ENCODE peak calls at places on chromosomes 2 and 18, in six cellular contexts. J is left lung, E is HL-60, X is K562, O is lower lobe of right lung, T is OCI-LY7. A is an unnamed sample.

GRCh38 chr2:217707116-217707742 is 295.6 kb downstream of the TNS1 start:
- DNase-seq in E (no peak), X (no peak), T (no peak), J (no peak), O (no peak), A (no peak)

GRCh38 chr2:226524381-226524843 is 275.2 kb downstream of the IRS1 start:
- DNase-seq in X (no peak), O (no peak), J (no peak), E (no peak), T (no peak), A (no peak)

GRCh38 chr2:236665572-236666118 is 96.0 kb downstream of the ACKR3 start:
- DNase-seq in J (no peak), X (no peak), O (no peak), T (no peak), E (no peak), A (no peak)

GRCh38 chr2:241412144-241412543 is 56.1 kb downstream of the FARP2 start:
- DNase-seq in J (no peak), E (no peak), T (no peak), O (no peak), X (peak), A (no peak)

GRCh38 chr2:222398446-222398885 is 25.9 kb upstream of the SGPP2 start:
- DNase-seq in O (no peak), E (no peak), J (no peak), X (no peak), T (no peak), A (no peak)

GRCh38 chr2:169709970-169710369 is 15.7 kb downstream of the PHOSPHO2 start:
- DNase-seq in X (no peak), O (peak), J (no peak), E (no peak), T (no peak), A (no peak)

GRCh38 chr2:95271381-95271971 is 2.8 kb upstream of the PROM2 start:
- DNase-seq in E (no peak), J (peak), O (peak), X (no peak), T (no peak), A (no peak)

GRCh38 chr2:199977984-199978415 is 22.6 kb downstream of the MAIP1 start:
- DNase-seq in J (no peak), T (no peak), E (no peak), X (no peak), O (no peak), A (no peak)

GRCh38 chr18:63789327-63789726 is 14.1 kb downstream of the SERPINB7 start:
- DNase-seq in E (no peak), T (no peak), J (no peak), O (no peak), X (no peak), A (no peak)

GRCh38 chr2:149188291-149188690 is 142.1 kb upstream of the LYPD6 start:
- DNase-seq in J (no peak), O (no peak), X (no peak), E (no peak), T (no peak), A (no peak)

GRCh38 chr2:222423632-222424280 is 587 bp upstream of the SGPP2 start:
- DNase-seq in X (no peak), E (no peak), J (peak), O (peak), T (no peak), A (no peak)

GRCh38 chr18:31659574-31660149 is 24.7 kb downstream of the B4GALT6 start:
- DNase-seq in E (no peak), O (no peak), J (no peak), T (no peak), X (no peak), A (no peak)

GRCh38 chr2:238818576-238818975 is 29.3 kb upstream of the TWIST2 start:
- DNase-seq in E (no peak), J (no peak), T (no peak), O (no peak), X (no peak), A (no peak)

GRCh38 chr18:34655131-34655530 is 55.0 kb upstream of the DTNA start:
- DNase-seq in J (no peak), O (no peak), T (no peak), X (no peak), E (no peak), A (no peak)

GRCh38 chr2:118584380-118584779 is 263.1 kb downstream of the EN1 start:
- DNase-seq in E (no peak), T (no peak), X (no peak), J (no peak), O (no peak), A (no peak)

GRCh38 chr2:96835830-96836229 is 8.0 kb downstream of the ANKRD23 start:
- DNase-seq in E (no peak), O (no peak), X (no peak), J (no peak), T (no peak), A (no peak)

GRCh38 chr2:127580167-127581049 is 44.9 kb downstream of the MYO7B start:
- DNase-seq in E (peak), T (no peak), O (no peak), J (no peak), X (no peak), A (no peak)

GRCh38 chr18:78898066-78898465 is 81.6 kb upstream of the SALL3 start:
- DNase-seq in O (no peak), T (no peak), J (no peak), X (no peak), E (no peak), A (no peak)

GRCh38 chr2:675982-676646 is 1.1 kb downstream of the TMEM18 start:
- DNase-seq in J (no peak), E (peak), X (peak), T (no peak), O (no peak), A (no peak)

GRCh38 chr2:156630579-156631337 is 194.6 kb downstream of the GPD2 start:
- DNase-seq in E (no peak), T (no peak), X (no peak), J (no peak), O (no peak), A (no peak)

GRCh38 chr2:106062627-106063026 is 131.5 kb downstream of the UXS1 start:
- DNase-seq in X (no peak), T (no peak), O (no peak), E (no peak), J (no peak), A (peak)

GRCh38 chr2:153057743-153058142 is 339.3 kb downstream of the ARL6IP6 start:
- DNase-seq in O (no peak), J (no peak), X (no peak), T (no peak), E (no peak), A (no peak)
- H3K27ac ChIP-seq in O (no peak), J (no peak), X (no peak), T (no peak), E (no peak), A (no peak)

GRCh38 chr2:36857713-36858112 is 108.6 kb downstream of the STRN start:
- DNase-seq in J (no peak), O (no peak), T (no peak), X (no peak), E (no peak), A (no peak)
- H3K27ac ChIP-seq in J (no peak), O (no peak), T (no peak), X (no peak), E (no peak), A (no peak)

GRCh38 chr2:75616933-75617332 is 29.6 kb upstream of the MRPL19 start:
- DNase-seq in O (no peak), X (no peak), T (no peak), J (no peak), E (no peak), A (no peak)

GRCh38 chr2:75622929-75623328 is 23.7 kb upstream of the MRPL19 start:
- DNase-seq in O (no peak), E (no peak), J (no peak), T (no peak), X (no peak), A (no peak)

GRCh38 chr2:75622500-75622899 is 24.1 kb upstream of the MRPL19 start:
- DNase-seq in O (no peak), T (no peak), J (no peak), X (no peak), E (no peak), A (no peak)

GRCh38 chr2:75619992-75620740 is 26.4 kb upstream of the MRPL19 start:
- DNase-seq in J (no peak), T (no peak), E (no peak), O (no peak), X (no peak), A (no peak)

DNA sequence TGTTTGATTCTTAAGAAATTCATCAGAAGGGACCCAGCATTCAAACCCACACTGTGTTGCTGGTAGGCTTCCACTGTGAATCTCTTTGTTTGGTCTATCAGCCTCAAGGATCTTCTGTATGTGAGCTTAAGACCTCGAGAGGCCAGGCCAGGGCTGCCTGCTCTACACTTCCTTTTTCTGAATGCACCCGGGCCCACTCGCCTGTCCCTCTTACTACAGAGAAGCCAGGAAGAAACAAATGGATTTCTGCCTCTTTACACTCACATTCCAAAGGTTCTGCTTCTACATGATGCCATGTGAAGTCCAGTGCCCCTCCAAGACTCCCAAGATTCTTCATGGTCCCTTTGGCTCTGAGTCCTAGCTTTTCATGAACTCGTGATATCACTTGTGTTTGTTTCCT is 25.4 kb upstream of the MRPL19 start:
- DNase-seq in J (no peak), X (no peak), T (no peak), O (no peak), E (no peak), A (no peak)
- H3K27ac ChIP-seq in J (no peak), X (no peak), T (no peak), O (no peak), E (no peak), A (no peak)

GRCh38 chr18:54204883-54205282 is 19.6 kb downstream of the MBD2 start:
- DNase-seq in O (no peak), E (no peak), X (no peak), T (no peak), J (no peak), A (no peak)

GRCh38 chr18:54205951-54206350 is 18.5 kb downstream of the MBD2 start:
- DNase-seq in J (no peak), T (no peak), E (no peak), X (no peak), O (no peak), A (no peak)

GRCh38 chr18:54210463-54210862 is 14.0 kb downstream of the MBD2 start:
- DNase-seq in J (no peak), O (no peak), E (no peak), T (peak), X (no peak), A (no peak)

GRCh38 chr18:54206447-54206846 is 18.0 kb downstream of the MBD2 start:
- DNase-seq in J (no peak), O (no peak), E (no peak), X (no peak), T (no peak), A (no peak)

GRCh38 chr18:54209471-54210180 is 14.8 kb downstream of the MBD2 start:
- DNase-seq in E (no peak), J (no peak), X (no peak), O (no peak), T (peak), A (no peak)
- H3K27ac ChIP-seq in E (no peak), J (no peak), X (no peak), O (no peak), T (peak), A (no peak)

DNA sequence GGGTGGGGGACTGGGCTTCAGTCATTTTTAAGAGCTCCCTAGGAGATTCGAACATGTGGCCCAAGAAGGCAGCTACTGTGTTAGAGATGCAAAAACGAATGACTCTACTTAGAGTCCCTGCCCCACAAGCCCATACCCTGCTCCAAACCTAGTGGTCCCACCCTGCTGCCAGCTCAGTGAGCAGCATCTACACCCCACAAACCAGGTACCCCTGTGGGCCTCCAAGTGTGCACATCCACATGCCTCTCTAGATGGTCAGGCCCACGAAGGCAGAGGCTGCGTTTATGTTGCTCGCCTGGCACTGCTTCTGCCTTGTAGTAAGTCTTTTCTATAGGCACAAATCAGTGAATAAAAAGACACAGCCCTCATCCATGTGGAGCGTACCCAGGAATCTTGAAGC is 112.6 kb downstream of the PDCL3 start:
- DNase-seq in J (no peak), E (no peak), O (no peak), X (no peak), T (no peak), A (no peak)
- H3K27ac ChIP-seq in J (no peak), E (no peak), O (no peak), X (no peak), T (no peak), A (no peak)

GRCh38 chr2:221074238-221074637 is 497.9 kb downstream of the EPHA4 start:
- DNase-seq in J (no peak), T (no peak), E (no peak), X (no peak), O (no peak), A (no peak)

GRCh38 chr2:221073650-221074049 is 498.5 kb downstream of the EPHA4 start:
- DNase-seq in X (no peak), E (no peak), T (no peak), O (no peak), J (no peak), A (no peak)

GRCh38 chr2:221077799-221078198 is 494.3 kb downstream of the EPHA4 start:
- DNase-seq in T (no peak), O (no peak), E (no peak), X (no peak), J (no peak), A (no peak)

GRCh38 chr2:221077241-221077640 is 494.9 kb downstream of the EPHA4 start:
- DNase-seq in X (no peak), E (no peak), J (no peak), T (no peak), O (no peak), A (no peak)

DNA sequence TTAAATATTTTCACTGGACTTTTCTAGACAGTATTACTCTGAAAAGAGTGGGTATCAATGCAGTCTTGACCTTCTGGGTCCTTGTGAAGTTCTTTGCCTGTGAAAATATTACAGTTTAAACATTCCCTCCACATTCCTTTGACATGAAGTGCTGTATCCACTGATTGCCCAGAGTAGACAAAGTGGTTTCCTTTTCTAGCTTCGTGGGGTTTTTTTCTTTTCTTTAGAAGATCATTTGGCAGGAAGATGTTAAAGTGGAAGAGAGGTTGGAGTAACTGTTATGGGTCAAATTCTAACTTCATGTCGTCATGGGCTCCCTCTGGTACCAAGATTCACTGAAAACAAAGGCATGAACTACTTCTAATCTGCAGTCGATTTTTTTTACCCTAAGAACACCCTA is 496.9 kb downstream of the EPHA4 start:
- DNase-seq in E (no peak), J (no peak), T (no peak), O (no peak), X (no peak), A (no peak)
- H3K27ac ChIP-seq in E (no peak), J (no peak), T (no peak), O (no peak), X (no peak), A (no peak)

GRCh38 chr2:165112133-165112573 is 91.7 kb downstream of the SCN3A start:
- DNase-seq in O (no peak), J (no peak), E (no peak), X (no peak), T (no peak), A (no peak)

GRCh38 chr2:165113414-165113813 is 90.4 kb downstream of the SCN3A start:
- DNase-seq in O (no peak), E (no peak), X (no peak), J (no peak), T (no peak), A (no peak)

GRCh38 chr2:165112789-165113188 is 91.1 kb downstream of the SCN3A start:
- DNase-seq in X (no peak), O (no peak), T (no peak), E (no peak), J (no peak), A (no peak)

GRCh38 chr2:165114345-165114943 is 89.4 kb downstream of the SCN3A start:
- DNase-seq in E (no peak), J (no peak), O (no peak), T (no peak), X (no peak), A (no peak)

GRCh38 chr2:165115258-165115657 is 88.6 kb downstream of the SCN3A start:
- DNase-seq in O (no peak), T (no peak), X (no peak), J (no peak), E (no peak), A (no peak)
- H3K27ac ChIP-seq in O (no peak), T (no peak), X (no peak), J (no peak), E (no peak), A (no peak)

DNA sequence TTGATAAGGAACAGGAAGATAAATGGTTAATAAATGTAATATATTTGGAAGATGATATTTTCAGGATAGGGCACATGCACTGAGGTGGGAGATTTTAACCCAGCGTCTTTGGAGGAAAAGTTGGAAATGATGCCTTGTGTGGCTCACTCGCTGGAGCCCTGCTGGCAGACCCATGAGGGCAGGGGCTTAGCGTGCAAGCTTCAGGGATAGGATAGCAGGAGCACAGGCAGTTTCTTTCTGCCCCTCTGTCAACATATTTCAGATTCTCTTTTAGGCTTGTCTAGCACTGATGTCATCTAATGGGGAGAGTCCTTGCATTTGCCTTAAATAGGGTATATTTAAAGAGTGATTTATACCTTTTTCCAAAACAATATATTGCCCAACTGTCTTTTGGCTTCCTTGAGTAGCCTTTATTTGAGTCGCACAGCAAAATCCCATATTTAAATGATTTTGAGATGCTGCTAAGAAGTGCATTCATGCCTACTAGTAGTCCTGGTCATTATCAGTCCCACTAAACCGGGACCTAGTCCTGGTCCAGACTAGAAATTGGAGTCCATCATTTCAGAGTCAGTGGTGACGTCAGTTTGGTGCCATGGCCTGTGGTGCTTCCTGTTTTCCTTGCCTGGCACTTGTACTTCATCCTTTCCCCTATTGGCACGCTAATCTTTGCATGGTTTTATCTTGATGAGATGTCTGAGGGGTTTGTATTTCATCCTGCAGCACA is 45.8 kb downstream of the SH3RF3 start:
- DNase-seq in J (no peak), E (no peak), T (no peak), X (no peak), O (no peak), A (no peak)
- H3K27ac ChIP-seq in J (peak), E (no peak), T (no peak), X (no peak), O (peak), A (peak)

GRCh38 chr2:10559101-10559500 is 111.0 kb upstream of the ODC1 start:
- DNase-seq in O (no peak), X (no peak), T (no peak), E (no peak), J (no peak), A (no peak)
- H3K27ac ChIP-seq in O (no peak), X (no peak), T (no peak), E (no peak), J (no peak), A (no peak)